ENCODE peak calls at places on chromosomes 1 and 21, in ten cellular contexts. One of them, this sample, is unnamed.

GRCh38 chr1:43616383-43616782 is 33.6 kb upstream of the KDM4A start:
- DNase-seq in keratinocyte: no peak
- DNase-seq in PC-9: no peak
- DNase-seq in GM23338: no peak
- DNase-seq in astrocyte: no peak
- DNase-seq in GM23248: no peak
- DNase-seq in neural progenitor cell: no peak
- DNase-seq in fibroblast of lung: no peak
- DNase-seq in DND-41: no peak
- DNase-seq in MM.1S: no peak
- DNase-seq in this sample: no peak

GRCh38 chr1:13483946-13484345 is 29.9 kb downstream of the LRRC38 start:
- DNase-seq in keratinocyte: no peak
- DNase-seq in PC-9: no peak
- DNase-seq in GM23338: no peak
- DNase-seq in astrocyte: no peak
- DNase-seq in GM23248: no peak
- DNase-seq in neural progenitor cell: no peak
- DNase-seq in fibroblast of lung: no peak
- DNase-seq in DND-41: no peak
- DNase-seq in MM.1S: no peak
- DNase-seq in this sample: no peak

GRCh38 chr1:39892611-39893595 is 8.8 kb downstream of the MYCL start:
- DNase-seq in keratinocyte: peak
- DNase-seq in PC-9: peak
- DNase-seq in GM23338: peak
- DNase-seq in astrocyte: peak
- DNase-seq in GM23248: peak
- DNase-seq in neural progenitor cell: peak
- DNase-seq in fibroblast of lung: peak
- DNase-seq in DND-41: no peak
- DNase-seq in MM.1S: no peak
- DNase-seq in this sample: no peak

GRCh38 chr1:239786464-239786863 is 305.2 kb upstream of the FMN2 start:
- DNase-seq in keratinocyte: no peak
- DNase-seq in PC-9: no peak
- DNase-seq in GM23338: peak
- DNase-seq in astrocyte: no peak
- DNase-seq in GM23248: no peak
- DNase-seq in neural progenitor cell: peak
- DNase-seq in fibroblast of lung: no peak
- DNase-seq in DND-41: no peak
- DNase-seq in MM.1S: no peak
- DNase-seq in this sample: no peak

GRCh38 chr1:117616967-117617366 is 11.1 kb downstream of the TENT5C start:
- DNase-seq in keratinocyte: no peak
- DNase-seq in PC-9: no peak
- DNase-seq in GM23338: no peak
- DNase-seq in astrocyte: no peak
- DNase-seq in GM23248: no peak
- DNase-seq in neural progenitor cell: no peak
- DNase-seq in fibroblast of lung: no peak
- DNase-seq in DND-41: no peak
- DNase-seq in MM.1S: peak
- DNase-seq in this sample: no peak

GRCh38 chr1:228059536-228060457 is 22.7 kb upstream of the ARF1 start:
- DNase-seq in keratinocyte: peak
- DNase-seq in PC-9: peak
- DNase-seq in GM23338: peak
- DNase-seq in astrocyte: no peak
- DNase-seq in GM23248: peak
- DNase-seq in neural progenitor cell: peak
- DNase-seq in fibroblast of lung: no peak
- DNase-seq in DND-41: no peak
- DNase-seq in MM.1S: no peak
- DNase-seq in this sample: peak

GRCh38 chr1:54543729-54544496 is 4.1 kb upstream of the ACOT11 start:
- DNase-seq in keratinocyte: peak
- DNase-seq in PC-9: no peak
- DNase-seq in GM23338: no peak
- DNase-seq in astrocyte: peak
- DNase-seq in GM23248: peak
- DNase-seq in neural progenitor cell: no peak
- DNase-seq in fibroblast of lung: peak
- DNase-seq in DND-41: no peak
- DNase-seq in MM.1S: no peak
- DNase-seq in this sample: no peak

GRCh38 chr1:83905315-83905907 is 93.5 kb downstream of the TTLL7 start:
- DNase-seq in keratinocyte: no peak
- DNase-seq in PC-9: no peak
- DNase-seq in GM23338: peak
- DNase-seq in astrocyte: no peak
- DNase-seq in GM23248: peak
- DNase-seq in neural progenitor cell: peak
- DNase-seq in fibroblast of lung: no peak
- DNase-seq in DND-41: peak
- DNase-seq in MM.1S: peak
- DNase-seq in this sample: no peak

DNA sequence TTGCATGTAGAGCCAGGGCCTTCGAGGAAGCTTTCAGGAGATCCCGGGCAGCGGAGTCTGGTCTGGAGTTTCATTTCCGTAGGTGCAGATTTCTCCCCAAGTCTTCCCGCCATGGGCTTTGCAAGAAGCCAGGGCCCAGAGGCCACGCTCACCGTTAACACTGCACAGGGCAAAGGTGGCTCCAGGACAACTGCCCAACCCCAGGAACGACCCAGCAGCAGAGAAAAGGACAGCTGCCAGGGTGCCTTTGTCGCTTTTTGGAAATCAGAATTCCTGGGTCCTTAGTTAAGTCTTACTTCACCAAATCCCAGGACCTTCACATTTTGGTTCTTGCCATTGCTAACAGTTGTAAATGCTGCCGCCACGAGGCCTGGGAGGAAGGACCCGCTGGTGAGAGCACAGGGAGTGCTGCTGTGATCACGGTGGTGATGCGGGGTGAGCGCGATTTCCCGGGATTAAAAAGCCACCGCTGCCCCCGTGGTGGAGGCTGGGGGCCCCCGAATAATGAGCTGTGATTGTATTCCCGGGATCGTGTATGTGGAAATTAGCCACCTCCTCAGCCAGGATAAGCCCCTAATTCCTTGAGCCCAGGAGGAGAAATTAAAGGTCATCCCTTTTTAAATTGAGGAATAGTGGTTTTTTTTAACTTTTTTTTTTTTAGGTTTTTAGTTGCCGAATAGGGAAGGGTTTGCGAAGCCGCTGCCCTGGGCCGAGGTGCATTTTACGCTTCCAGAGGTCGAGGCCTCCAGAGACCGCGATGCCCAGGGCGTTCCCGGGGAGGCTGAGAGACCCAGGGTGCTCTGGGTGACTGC is 8.2 kb downstream of the SIM2 start:
- DNase-seq in keratinocyte: no peak
- DNase-seq in PC-9: no peak
- DNase-seq in GM23338: peak
- DNase-seq in astrocyte: no peak
- DNase-seq in GM23248: peak
- DNase-seq in neural progenitor cell: peak
- DNase-seq in fibroblast of lung: no peak
- DNase-seq in DND-41: no peak
- DNase-seq in MM.1S: no peak
- DNase-seq in this sample: no peak
- TF ChIP-seq EZH2 in keratinocyte: peak
- TF ChIP-seq EZH2 in PC-9: no peak
- TF ChIP-seq EZH2 in GM23338: peak
- TF ChIP-seq EZH2 in astrocyte: peak
- TF ChIP-seq EZH2 in GM23248: peak
- TF ChIP-seq EZH2 in neural progenitor cell: peak
- TF ChIP-seq EZH2 in fibroblast of lung: peak
- TF ChIP-seq EZH2 in DND-41: no peak
- TF ChIP-seq EZH2 in MM.1S: no peak
- TF ChIP-seq EZH2 in this sample: no peak

DNA sequence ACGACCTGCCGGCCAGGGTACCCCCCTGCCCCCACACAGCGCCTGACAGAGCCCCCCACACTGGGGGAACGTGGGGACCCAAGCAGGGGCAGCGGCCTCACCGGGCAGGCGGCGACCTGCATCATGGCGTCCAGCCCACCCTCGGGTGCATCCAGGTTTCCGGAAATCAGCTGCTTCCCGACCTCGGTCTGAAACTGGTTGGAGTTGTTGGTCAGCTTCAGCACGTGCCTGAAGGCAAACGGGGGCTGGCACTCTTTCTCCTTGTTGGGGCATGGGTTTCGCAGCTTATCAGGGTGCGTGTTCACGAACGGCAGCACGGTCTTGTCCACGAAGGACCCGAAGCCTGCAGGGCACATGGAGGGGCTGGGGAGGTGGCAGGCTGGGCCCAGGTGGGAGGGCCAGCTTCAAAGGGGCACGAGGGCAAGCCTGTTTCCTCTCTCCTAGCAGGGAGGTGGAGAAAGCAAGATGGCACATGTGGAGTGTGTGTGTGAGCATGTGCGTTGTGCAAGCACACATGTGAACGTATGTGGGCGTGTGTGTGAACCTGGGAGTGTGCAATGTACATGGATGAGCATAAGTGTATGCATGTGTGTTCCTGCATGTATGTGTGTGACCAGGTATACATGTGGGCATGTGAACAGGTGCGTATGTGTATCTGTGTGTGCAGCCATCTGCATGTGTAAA is 19.2 kb downstream of the ITGB2 start:
- DNase-seq in keratinocyte: no peak
- DNase-seq in PC-9: no peak
- DNase-seq in GM23338: no peak
- DNase-seq in astrocyte: no peak
- DNase-seq in GM23248: no peak
- DNase-seq in neural progenitor cell: no peak
- DNase-seq in fibroblast of lung: no peak
- DNase-seq in DND-41: no peak
- DNase-seq in MM.1S: no peak
- DNase-seq in this sample: no peak
- TF ChIP-seq EZH2 in keratinocyte: no peak
- TF ChIP-seq EZH2 in PC-9: no peak
- TF ChIP-seq EZH2 in GM23338: no peak
- TF ChIP-seq EZH2 in astrocyte: no peak
- TF ChIP-seq EZH2 in GM23248: no peak
- TF ChIP-seq EZH2 in neural progenitor cell: no peak
- TF ChIP-seq EZH2 in fibroblast of lung: no peak
- TF ChIP-seq EZH2 in DND-41: no peak
- TF ChIP-seq EZH2 in MM.1S: no peak
- TF ChIP-seq EZH2 in this sample: no peak

DNA sequence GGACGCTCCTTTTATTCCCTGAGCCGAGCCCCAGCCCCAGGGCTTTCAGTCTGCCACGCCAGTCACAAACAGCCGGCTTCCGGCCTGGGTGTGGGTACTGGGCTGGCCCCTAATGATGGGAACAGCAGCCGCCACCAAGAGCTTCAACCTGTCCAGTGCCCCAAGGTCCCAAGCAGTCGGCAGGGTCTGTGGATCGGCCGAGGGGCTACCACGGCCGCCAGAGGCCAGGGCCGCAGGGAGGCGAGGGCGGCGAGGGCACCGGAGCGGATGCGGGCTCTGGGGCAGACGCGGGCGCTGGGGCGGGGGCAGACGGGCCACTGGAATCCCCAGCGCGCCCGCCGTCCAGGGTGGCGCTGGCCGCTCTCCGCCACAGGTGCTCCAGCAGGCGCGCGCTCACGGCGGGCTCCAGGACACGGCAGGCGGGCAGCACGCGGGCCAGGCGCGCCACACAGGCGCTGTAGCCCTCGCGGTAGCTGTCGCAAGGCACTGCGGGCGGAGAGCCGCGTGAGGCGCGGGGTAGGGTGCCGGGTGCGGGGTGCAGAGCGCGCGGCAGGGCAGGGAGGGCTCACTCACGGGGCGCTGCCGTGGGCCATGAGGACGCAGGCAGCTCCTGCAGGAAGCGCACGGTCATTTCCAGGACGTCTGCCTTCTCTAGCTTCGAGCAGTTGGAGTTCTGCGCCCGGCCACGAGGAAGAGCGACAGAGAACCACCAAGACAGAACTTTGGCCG is 887 bp downstream of the HES2 start:
- DNase-seq in keratinocyte: no peak
- DNase-seq in PC-9: no peak
- DNase-seq in GM23338: peak
- DNase-seq in astrocyte: no peak
- DNase-seq in GM23248: peak
- DNase-seq in neural progenitor cell: peak
- DNase-seq in fibroblast of lung: no peak
- DNase-seq in DND-41: no peak
- DNase-seq in MM.1S: no peak
- DNase-seq in this sample: no peak
- TF ChIP-seq EZH2 in keratinocyte: no peak
- TF ChIP-seq EZH2 in PC-9: no peak
- TF ChIP-seq EZH2 in GM23338: peak
- TF ChIP-seq EZH2 in astrocyte: peak
- TF ChIP-seq EZH2 in GM23248: no peak
- TF ChIP-seq EZH2 in neural progenitor cell: peak
- TF ChIP-seq EZH2 in fibroblast of lung: peak
- TF ChIP-seq EZH2 in DND-41: no peak
- TF ChIP-seq EZH2 in MM.1S: no peak
- TF ChIP-seq EZH2 in this sample: no peak

GRCh38 chr1:197392541-197392940 is 124.5 kb downstream of the CRB1 start:
- DNase-seq in keratinocyte: no peak
- DNase-seq in PC-9: no peak
- DNase-seq in GM23338: no peak
- DNase-seq in astrocyte: no peak
- DNase-seq in GM23248: peak
- DNase-seq in neural progenitor cell: no peak
- DNase-seq in fibroblast of lung: no peak
- DNase-seq in DND-41: no peak
- DNase-seq in MM.1S: no peak
- DNase-seq in this sample: no peak

GRCh38 chr1:197393772-197394171 is 125.7 kb downstream of the CRB1 start:
- DNase-seq in keratinocyte: no peak
- DNase-seq in PC-9: no peak
- DNase-seq in GM23338: no peak
- DNase-seq in astrocyte: no peak
- DNase-seq in GM23248: no peak
- DNase-seq in neural progenitor cell: no peak
- DNase-seq in fibroblast of lung: no peak
- DNase-seq in DND-41: no peak
- DNase-seq in MM.1S: no peak
- DNase-seq in this sample: no peak

GRCh38 chr1:197391303-197392226 is 123.5 kb downstream of the CRB1 start:
- DNase-seq in keratinocyte: no peak
- DNase-seq in PC-9: no peak
- DNase-seq in GM23338: peak
- DNase-seq in astrocyte: peak
- DNase-seq in GM23248: no peak
- DNase-seq in neural progenitor cell: peak
- DNase-seq in fibroblast of lung: peak
- DNase-seq in DND-41: peak
- DNase-seq in MM.1S: no peak
- DNase-seq in this sample: no peak

GRCh38 chr1:197393105-197393504 is 125.1 kb downstream of the CRB1 start:
- DNase-seq in keratinocyte: no peak
- DNase-seq in PC-9: no peak
- DNase-seq in GM23338: peak
- DNase-seq in astrocyte: no peak
- DNase-seq in GM23248: peak
- DNase-seq in neural progenitor cell: no peak
- DNase-seq in fibroblast of lung: no peak
- DNase-seq in DND-41: no peak
- DNase-seq in MM.1S: no peak
- DNase-seq in this sample: no peak

DNA sequence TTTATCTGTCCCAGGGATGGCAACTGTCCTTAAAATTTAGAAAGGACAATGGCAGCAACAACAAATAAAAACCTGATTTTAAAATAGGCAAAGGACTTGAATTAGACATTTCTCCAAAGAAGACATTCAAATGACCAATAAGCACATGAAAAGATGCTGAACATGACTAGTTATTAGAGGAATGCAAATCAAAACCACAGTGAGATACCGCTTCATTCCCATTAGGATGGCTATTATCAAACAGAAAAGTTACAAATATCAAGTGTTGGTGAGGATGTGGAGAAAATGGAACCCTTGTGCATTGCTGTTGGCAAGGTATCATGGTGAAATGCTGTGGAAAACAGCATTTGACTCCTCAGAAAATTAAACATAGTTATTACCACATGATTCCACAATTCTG is 120.7 kb downstream of the CRB1 start:
- DNase-seq in keratinocyte: no peak
- DNase-seq in PC-9: no peak
- DNase-seq in GM23338: no peak
- DNase-seq in astrocyte: peak
- DNase-seq in GM23248: no peak
- DNase-seq in neural progenitor cell: no peak
- DNase-seq in fibroblast of lung: peak
- DNase-seq in DND-41: no peak
- DNase-seq in MM.1S: no peak
- DNase-seq in this sample: no peak
- TF ChIP-seq EZH2 in keratinocyte: no peak
- TF ChIP-seq EZH2 in PC-9: no peak
- TF ChIP-seq EZH2 in GM23338: no peak
- TF ChIP-seq EZH2 in astrocyte: no peak
- TF ChIP-seq EZH2 in GM23248: no peak
- TF ChIP-seq EZH2 in neural progenitor cell: no peak
- TF ChIP-seq EZH2 in fibroblast of lung: no peak
- TF ChIP-seq EZH2 in DND-41: no peak
- TF ChIP-seq EZH2 in MM.1S: no peak
- TF ChIP-seq EZH2 in this sample: no peak

This sample was measured in HCT116.